ENCODE peak calls at places on chromosomes 4 and X, in five cellular contexts. H is BJ, X is HL-60, B is lower lobe of right lung, G is right lobe of liver. R is an unnamed sample. For H3K27me3, the result is how much of the 10 kb centered on the place peaks cover.

GRCh38 chrX:68387786-68388185 is 45.5 kb downstream of the OPHN1 start:
- DNase-seq in X (no peak), H (no peak), G (no peak), B (no peak), R (no peak)

GRCh38 chr4:38791005-38791404 is 8.2 kb upstream of the TLR10 start:
- DNase-seq in G (no peak), B (no peak), X (peak), H (no peak), R (no peak)

GRCh38 chr4:26273308-26273980 is 47.4 kb upstream of the RBPJ start:
- DNase-seq in B (peak), X (peak), G (peak), H (no peak), R (no peak)

GRCh38 chrX:50448565-50448964 is 22.1 kb downstream of the DGKK start:
- DNase-seq in G (no peak), H (no peak), B (no peak), X (peak), R (peak)

GRCh38 chr4:11487876-11488545 is 59.3 kb upstream of the HS3ST1 start:
- DNase-seq in G (no peak), X (peak), H (no peak), B (no peak), R (no peak)

GRCh38 chr4:104677122-104677521 is 182.4 kb upstream of the CXXC4 start:
- DNase-seq in G (no peak), B (no peak), X (no peak), H (no peak), R (peak)

GRCh38 chr4:154208424-154208823 is 283.2 kb downstream of the DCHS2 start:
- DNase-seq in X (no peak), G (no peak), B (no peak), H (no peak), R (no peak)

GRCh38 chrX:40081679-40082068 is 16.1 kb downstream of the BCOR start:
- DNase-seq in H (no peak), B (no peak), G (no peak), X (no peak), R (no peak)

GRCh38 chr4:80307774-80308465 is 27.6 kb upstream of the CFAP299 start:
- DNase-seq in B (no peak), G (no peak), H (no peak), X (no peak), R (no peak)

GRCh38 chrX:54820737-54821136 is 13.2 kb downstream of the MAGED2 start:
- DNase-seq in X (no peak), H (no peak), G (no peak), B (no peak), R (no peak)

GRCh38 chrX:53263597-53264094 is 17.7 kb downstream of the IQSEC2 start:
- DNase-seq in X (peak), G (no peak), H (no peak), B (no peak), R (no peak)

GRCh38 chrX:7153231-7153630 is 5.3 kb upstream of the PUDP start:
- DNase-seq in X (no peak), H (no peak), B (no peak), G (no peak), R (no peak)

GRCh38 chrX:122363112-122363511 is 821.0 kb upstream of the GRIA3 start:
- DNase-seq in B (no peak), G (no peak), X (no peak), H (no peak), R (no peak)

GRCh38 chr4:129335263-129335662 is 239.3 kb downstream of the C4orf33 start:
- DNase-seq in H (no peak), G (no peak), X (no peak), B (no peak), R (no peak)

GRCh38 chrX:12949205-12949926 is 25.5 kb upstream of the TMSB4X start:
- DNase-seq in H (no peak), B (no peak), X (no peak), G (no peak), R (no peak)

GRCh38 chr4:107930821-107931774 is at the start of gene CYP2U1:
- DNase-seq in X (peak), H (peak), G (peak), B (peak), R (peak)

GRCh38 chr4:123198706-123199105 is 197.9 kb upstream of the SPRY1 start:
- DNase-seq in X (no peak), H (no peak), B (no peak), G (no peak), R (no peak)

GRCh38 chr4:30968926-30969325 is 248.8 kb downstream of the PCDH7 start:
- DNase-seq in H (no peak), B (no peak), G (no peak), X (no peak), R (no peak)

GRCh38 chrX:153818571-153819397 is 11.6 kb downstream of the PDZD4 start:
- DNase-seq in X (no peak), B (peak), H (no peak), G (no peak), R (no peak)

GRCh38 chrX:43860646-43861370 is 21.4 kb downstream of the MAOB start:
- DNase-seq in B (no peak), G (no peak), H (no peak), X (no peak), R (peak)

GRCh38 chr4:150821641-150822040 is 193.4 kb downstream of the LRBA start:
- DNase-seq in B (no peak), G (no peak), X (no peak), H (no peak), R (no peak)

GRCh38 chr4:182142146-182143085 is 100.8 kb upstream of the TENM3 start:
- DNase-seq in B (no peak), G (no peak), X (no peak), H (no peak), R (no peak)

GRCh38 chr4:163790231-163790630 is 295.7 kb downstream of the TMA16 start:
- DNase-seq in X (no peak), G (no peak), H (no peak), B (no peak), R (no peak)

GRCh38 chrX:153557618-153558017 is 40.2 kb downstream of the ATP2B3 start:
- DNase-seq in X (no peak), B (no peak), G (no peak), H (no peak), R (no peak)

GRCh38 chrX:68692651-68693050 is 45.2 kb downstream of the STARD8 start:
- DNase-seq in G (no peak), H (no peak), B (no peak), X (no peak), R (no peak)

GRCh38 chr4:24952667-24953066 is 39.8 kb upstream of the CCDC149 start:
- DNase-seq in X (no peak), G (no peak), B (no peak), H (no peak), R (no peak)

GRCh38 chrX:66676413-66676812 is 37.5 kb upstream of the EDA2R start:
- DNase-seq in B (no peak), H (no peak), G (no peak), X (no peak), R (no peak)

GRCh38 chr4:171721937-171722336 is 91.3 kb upstream of the GALNTL6 start:
- DNase-seq in H (no peak), B (no peak), X (no peak), G (no peak), R (no peak)

GRCh38 chrX:9349572-9350259 is 115.1 kb upstream of the TBL1X start:
- DNase-seq in H (no peak), X (no peak), B (no peak), G (no peak), R (no peak)

GRCh38 chrX:96907888-96908287 is 24.2 kb downstream of the RPA4 start:
- DNase-seq in X (no peak), H (no peak), B (no peak), G (no peak), R (no peak)

GRCh38 chr4:147761218-147761883 is 29.5 kb downstream of the ARHGAP10 start:
- DNase-seq in H (no peak), G (no peak), B (no peak), X (no peak), R (no peak)

DNA sequence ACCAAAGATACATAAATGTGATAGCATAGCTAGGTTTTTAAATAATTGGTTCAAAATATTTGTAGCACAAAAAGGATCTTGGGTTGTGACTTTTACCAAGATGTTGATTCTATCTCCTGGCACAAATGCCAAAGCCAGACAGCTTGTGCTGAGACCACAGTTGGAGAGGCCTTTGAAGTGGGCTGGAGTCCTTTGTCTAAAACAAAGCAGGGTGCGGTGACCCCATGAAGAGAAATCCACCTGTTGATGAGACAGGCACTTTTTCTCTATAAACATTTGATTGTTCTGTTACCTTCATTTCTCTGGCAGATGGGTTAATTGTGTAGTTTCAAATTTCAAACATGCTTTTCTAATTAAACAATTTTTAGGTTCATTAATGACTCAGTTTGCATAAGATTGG is 56.7 kb downstream of the STOX2 start:
- DNase-seq in X (no peak), G (no peak), B (no peak), H (no peak), R (no peak)
- H3K4me3 ChIP-seq in X (no peak), G (no peak), B (no peak), H (no peak), R (no peak)

DNA sequence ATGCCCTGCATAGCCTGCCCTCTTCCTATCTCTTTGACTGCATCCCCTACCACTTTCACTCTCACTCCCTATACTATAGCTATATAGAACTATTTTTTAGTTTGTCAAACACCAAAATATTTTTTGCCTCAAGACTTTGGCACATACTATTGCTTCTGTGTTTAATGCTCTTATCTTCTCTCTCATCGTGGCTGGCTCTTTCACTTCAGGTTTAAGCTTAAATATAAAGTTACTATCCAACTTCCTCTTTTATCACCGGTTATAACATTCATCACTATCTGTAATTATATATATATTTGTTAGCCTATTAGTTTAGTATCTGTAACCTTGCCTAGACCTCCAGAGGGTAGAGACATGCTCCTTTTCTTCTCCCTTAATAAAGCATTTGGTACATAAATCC is 11.5 kb upstream of the HMGB2 start:
- DNase-seq in G (no peak), X (no peak), B (no peak), H (no peak), R (no peak)
- H3K27me3 ChIP-seq in G (under half), X (under half), B (under half), H (under half), R (under half)

DNA sequence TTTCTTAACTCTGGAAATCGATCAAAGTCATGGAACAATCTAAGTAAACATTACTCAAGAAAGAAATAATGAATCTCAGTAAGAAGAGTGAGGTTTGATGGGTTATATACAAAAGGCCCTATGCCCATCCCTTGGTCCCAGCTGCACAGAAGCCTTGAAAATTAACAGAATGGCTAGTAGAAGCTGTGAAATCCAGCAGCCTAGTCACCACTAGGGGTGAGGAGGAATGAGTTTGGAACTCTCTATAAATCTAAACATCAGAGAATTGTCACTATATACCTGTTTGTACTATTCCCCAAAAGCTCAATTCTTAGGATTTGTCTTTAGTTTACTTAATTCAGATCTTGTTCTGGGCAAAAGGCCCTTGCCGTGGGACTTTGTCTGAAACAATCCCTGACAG is 313.9 kb upstream of the GRID2 start:
- DNase-seq in B (no peak), H (no peak), X (no peak), G (no peak), R (no peak)
- TF ChIP-seq CTCF in B (no peak), H (no peak), X (no peak), G (no peak), R (no peak)

GRCh38 chr4:22237846-22238513 is 277.9 kb downstream of the ADGRA3 start:
- DNase-seq in X (no peak), B (no peak), G (peak), H (no peak), R (no peak)
- H3K4me3 ChIP-seq in X (no peak), B (no peak), G (peak), H (no peak), R (no peak)

GRCh38 chrX:26925088-26925487 is 538.1 kb downstream of the PPP4R3C start:
- DNase-seq in X (no peak), G (no peak), B (no peak), H (no peak), R (no peak)

GRCh38 chrX:26922278-26922677 is 540.9 kb downstream of the PPP4R3C start:
- DNase-seq in X (no peak), B (no peak), G (no peak), H (no peak), R (no peak)

DNA sequence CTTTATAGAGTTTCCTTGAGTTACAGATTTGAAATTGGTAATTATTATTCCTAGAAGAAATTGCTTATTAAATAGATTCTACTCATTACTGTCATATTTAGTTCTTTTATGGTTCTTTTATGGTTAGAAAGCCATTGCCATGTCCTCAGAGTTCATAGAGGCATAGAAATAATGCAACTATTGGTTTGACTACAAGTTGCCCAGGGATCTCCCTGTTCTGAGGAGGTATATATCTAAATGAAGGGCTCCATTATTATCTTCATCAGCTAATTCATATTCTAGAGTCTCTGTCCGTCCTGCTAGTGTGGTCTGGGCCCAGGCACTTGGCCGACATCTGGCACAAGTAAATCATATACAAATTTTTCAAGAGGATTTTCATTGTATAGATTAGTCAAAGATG is 535.7 kb downstream of the PPP4R3C start:
- DNase-seq in X (no peak), B (no peak), H (no peak), G (no peak), R (no peak)
- H3K27me3 ChIP-seq in X (under half), B (under half), H (under half), G (under half), R (under half)

GRCh38 chr4:185096032-185096653 is 46.9 kb upstream of the SLC25A4 start:
- DNase-seq in G (no peak), X (no peak), B (no peak), H (no peak), R (peak)
- TF ChIP-seq CTCF in G (peak), X (peak), B (peak), H (peak), R (peak)

DNA sequence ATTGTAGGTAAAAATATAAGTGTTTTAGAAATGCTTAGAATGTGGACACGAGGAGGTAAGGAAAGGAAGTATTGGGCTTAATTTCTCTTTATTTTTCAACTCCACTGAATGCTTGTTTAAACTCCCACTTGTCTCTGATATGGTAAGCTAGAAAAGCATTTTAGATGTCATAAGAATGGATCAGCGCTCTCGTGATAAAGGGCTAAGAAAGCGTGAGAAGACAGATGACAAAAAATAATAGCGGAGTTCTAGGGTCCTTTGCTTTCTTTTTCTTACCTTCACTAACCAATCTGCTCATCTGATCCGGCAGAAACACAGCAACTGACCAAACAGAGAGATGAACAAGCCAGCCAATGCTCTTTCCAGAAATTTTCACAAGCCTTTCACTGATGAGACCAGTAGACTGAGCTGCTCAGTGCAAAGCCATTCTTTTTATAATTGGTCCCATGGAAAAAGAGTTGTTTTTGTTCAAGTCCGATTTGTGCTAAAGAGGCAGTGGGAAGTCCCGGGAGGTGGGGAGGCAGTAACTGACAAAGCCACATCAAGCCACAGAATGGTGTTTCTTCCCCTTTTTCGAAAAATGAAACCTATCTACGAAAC is at the start of gene TASL:
- DNase-seq in X (peak), B (peak), H (no peak), G (no peak), R (no peak)
- H3K4me3 ChIP-seq in X (peak), B (peak), H (no peak), G (no peak), R (no peak)